ENCODE peak calls at places on chromosomes 16 and 17, in seven cellular contexts. H is heart left ventricle; B is HuH-7.5; Q is GM04503; M is adrenal gland; A is activated T-cell treated with anti-CD3 and anti-CD28 coated beads, Interleukin-2, amount 50 U/mL, for 4 hours; U is dorsolateral prefrontal cortex. S is an unnamed sample.

GRCh38 chr16:66484453-66485213 is 57.5 kb downstream of the BEAN1 start:
- DNase-seq in H (no peak), B (no peak), Q (no peak), M (no peak), A (no peak), U (no peak), S (no peak)

GRCh38 chr17:76154935-76155845 is 14.1 kb upstream of the FOXJ1 start:
- DNase-seq in H (no peak), B (no peak), Q (no peak), M (no peak), A (no peak), U (no peak), S (no peak)

GRCh38 chr16:66844342-66845079 is at the start of gene CA7:
- DNase-seq in H (no peak), B (no peak), Q (no peak), M (no peak), A (no peak), U (no peak), S (peak)

GRCh38 chr16:68022278-68022727 is 729 bp downstream of the DDX28 start:
- DNase-seq in H (no peak), B (no peak), Q (no peak), M (no peak), A (no peak), U (no peak), S (peak)

GRCh38 chr17:15341385-15341849 is at the start of gene TEKT3:
- DNase-seq in H (peak), B (peak), Q (no peak), M (peak), A (no peak), U (peak), S (peak)

GRCh38 chr16:977096-977701 is 4.4 kb upstream of the SOX8 start:
- DNase-seq in H (no peak), B (no peak), Q (no peak), M (peak), A (no peak), U (peak), S (no peak)

GRCh38 chr17:82424001-82424862 is 5.8 kb upstream of the OGFOD3 start:
- DNase-seq in H (peak), B (peak), Q (no peak), M (peak), A (peak), U (no peak), S (peak)

GRCh38 chr16:26993988-26994387 is 72.7 kb upstream of the C16orf82 start:
- DNase-seq in H (no peak), B (no peak), Q (peak), M (peak), A (no peak), U (no peak), S (no peak)

GRCh38 chr17:70636517-70637133 is 467.3 kb downstream of the KCNJ2 start:
- DNase-seq in H (no peak), B (no peak), Q (no peak), M (no peak), A (no peak), U (no peak), S (peak)

GRCh38 chr17:49509588-49509917 is 14.5 kb downstream of the NGFR start:
- DNase-seq in H (no peak), B (no peak), Q (no peak), M (no peak), A (no peak), U (no peak), S (no peak)

GRCh38 chr17:50787106-50787505 is 19.8 kb upstream of the ANKRD40CL start:
- DNase-seq in H (no peak), B (no peak), Q (no peak), M (no peak), A (no peak), U (no peak), S (no peak)

GRCh38 chr17:21186399-21187187 is 27.4 kb downstream of the TMEM11 start:
- DNase-seq in H (no peak), B (no peak), Q (no peak), M (no peak), A (no peak), U (no peak), S (no peak)

GRCh38 chr17:42249681-42250446 is 26.3 kb downstream of the STAT5B start:
- DNase-seq in H (no peak), B (no peak), Q (no peak), M (no peak), A (no peak), U (no peak), S (no peak)

GRCh38 chr17:8741366-8741765 is 3.3 kb downstream of the CCDC42 start:
- DNase-seq in H (no peak), B (no peak), Q (no peak), M (no peak), A (no peak), U (no peak), S (no peak)

GRCh38 chr17:82175166-82175565 is 37.5 kb downstream of the CCDC57 start:
- DNase-seq in H (no peak), B (no peak), Q (no peak), M (no peak), A (no peak), U (no peak), S (no peak)

GRCh38 chr16:75264999-75265910 is 13.8 kb upstream of the BCAR1 start:
- DNase-seq in H (peak), B (no peak), Q (no peak), M (no peak), A (no peak), U (no peak), S (peak)

GRCh38 chr16:50067290-50067853 is 1.6 kb downstream of the HEATR3 start:
- DNase-seq in H (no peak), B (no peak), Q (peak), M (peak), A (no peak), U (no peak), S (no peak)

GRCh38 chr16:11586375-11586855 is 304 bp downstream of the LITAF start:
- DNase-seq in H (no peak), B (no peak), Q (no peak), M (no peak), A (no peak), U (no peak), S (no peak)

GRCh38 chr17:36608794-36609497 is 7.6 kb downstream of the MRM1 start:
- DNase-seq in H (peak), B (no peak), Q (no peak), M (peak), A (no peak), U (peak), S (peak)

GRCh38 chr17:66548659-66549311 is 246.4 kb downstream of the PRKCA start:
- DNase-seq in H (no peak), B (no peak), Q (no peak), M (no peak), A (no peak), U (no peak), S (no peak)

S was measured in K562.